ENCODE peak calls at places on chromosomes 12 and 14, in ten cellular contexts. W is neural progenitor cell; K is CD4-positive, CD25-positive, alpha-beta regulatory T cell; A is esophagus squamous epithelium; X is stomach; I is BE2C; S is Caco-2; N is CD8-positive, alpha-beta T cell; D is pancreas; H is thoracic aorta. E is an unnamed sample.

GRCh38 chr14:52661314-52661713 is 34.0 kb downstream of the ERO1A start:
- DNase-seq in A (no peak), K (no peak), X (no peak), S (no peak), H (no peak), I (no peak), N (no peak), D (no peak), W (no peak), E (no peak)

GRCh38 chr14:68358978-68359861 is 433.6 kb downstream of the ZFP36L1 start:
- DNase-seq in A (no peak), S (no peak), H (no peak), X (no peak), I (no peak), K (no peak), W (peak; percentile 8), N (no peak), D (no peak), E (no peak)

GRCh38 chr12:12510141-12510540 is 52.5 kb downstream of the DUSP16 start:
- DNase-seq in A (no peak), K (no peak), S (no peak), N (no peak), X (no peak), W (no peak), D (no peak), I (no peak), H (no peak), E (no peak)

GRCh38 chr12:49921936-49922335 is 18.2 kb upstream of the FAIM2 start:
- DNase-seq in A (no peak), W (no peak), K (no peak), I (no peak), X (no peak), H (no peak), S (no peak), N (no peak), D (no peak), E (no peak)

GRCh38 chr12:90209029-90209428 is 500.4 kb upstream of the ATP2B1 start:
- DNase-seq in D (no peak), N (no peak), I (no peak), X (no peak), H (no peak), K (no peak), A (no peak), W (no peak), S (no peak), E (no peak)

GRCh38 chr14:69432364-69432763 is 33.9 kb downstream of the SLC39A9 start:
- DNase-seq in I (no peak), K (no peak), N (no peak), H (no peak), S (no peak), W (no peak), D (no peak), X (no peak), A (no peak), E (no peak)

GRCh38 chr12:64780531-64781373 is 21.5 kb upstream of the GNS start:
- DNase-seq in I (peak; percentile 28), N (no peak), H (no peak), X (peak; percentile 87), K (no peak), A (no peak), W (peak; percentile 81), D (peak; percentile 93), S (peak; percentile 75), E (no peak)

GRCh38 chr12:75289678-75290200 is 40.4 kb downstream of the CAPS2 start:
- DNase-seq in I (no peak), D (no peak), H (no peak), A (no peak), K (no peak), N (no peak), S (no peak), X (no peak), W (no peak), E (no peak)

GRCh38 chr12:132075026-132075713 is 68.9 kb downstream of the DDX51 start:
- DNase-seq in A (no peak), H (no peak), I (no peak), S (no peak), K (no peak), W (peak; percentile 17), D (no peak), X (no peak), N (no peak), E (no peak)

GRCh38 chr12:132074216-132074615 is 69.9 kb downstream of the DDX51 start:
- DNase-seq in D (no peak), H (no peak), N (no peak), A (no peak), K (no peak), I (no peak), S (no peak), X (no peak), W (no peak), E (no peak)

GRCh38 chr12:132078190-132078589 is 65.9 kb downstream of the DDX51 start:
- DNase-seq in X (no peak), W (no peak), H (no peak), I (no peak), A (no peak), S (no peak), D (no peak), K (no peak), N (no peak), E (no peak)

GRCh38 chr12:132077322-132078100 is 66.6 kb downstream of the DDX51 start:
- DNase-seq in H (no peak), A (no peak), K (no peak), X (no peak), I (no peak), S (no peak), D (no peak), W (no peak), N (no peak), E (no peak)

DNA sequence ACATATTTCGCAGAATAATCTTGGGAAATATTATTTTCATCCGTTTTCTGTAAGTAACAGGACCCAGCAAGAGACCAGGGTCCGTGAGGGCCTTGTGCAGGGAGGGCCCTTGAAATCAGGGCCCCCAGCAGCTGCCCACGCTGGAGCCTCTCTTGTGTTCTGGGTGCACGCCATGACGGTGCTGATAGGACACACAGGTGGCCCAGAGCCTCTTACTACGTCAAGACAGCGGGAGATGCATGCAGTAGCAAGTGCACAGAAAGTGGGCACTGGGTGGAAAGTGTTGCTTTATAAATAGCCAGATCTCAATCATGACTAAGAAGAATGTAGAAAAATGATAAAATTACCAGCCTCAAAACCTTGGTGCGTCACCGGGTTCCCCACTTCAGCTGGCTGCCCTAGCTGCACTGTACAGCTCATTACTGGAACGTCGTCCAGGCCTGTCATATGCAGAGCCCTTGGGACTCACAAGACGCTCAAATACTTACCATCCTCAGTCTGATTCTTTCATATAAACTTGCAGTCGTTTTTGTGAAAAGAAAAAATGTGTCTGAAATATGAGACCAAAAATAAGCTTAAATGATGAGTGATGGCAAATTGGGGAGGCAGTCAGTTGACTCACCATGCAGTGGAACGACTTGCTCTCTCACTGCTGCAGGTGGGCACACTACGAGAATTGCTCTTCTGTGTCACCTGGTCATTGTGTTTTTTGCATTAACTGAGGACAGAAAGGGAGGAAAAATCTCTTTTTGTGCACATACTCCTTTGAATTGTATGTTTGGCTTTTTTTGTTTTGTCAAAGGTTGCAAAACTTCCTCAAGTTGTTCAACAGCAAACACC is 68.2 kb downstream of the DDX51 start:
- DNase-seq in X (no peak), A (no peak), D (no peak), K (no peak), I (no peak), W (no peak), N (no peak), H (no peak), S (no peak), E (no peak)
- H3K36me3 ChIP-seq in X (peaks cover 36% of the 10 kb centered on the region), A (peaks cover 6% of the 10 kb centered on the region), D (peaks cover 10% of the 10 kb centered on the region), K (peaks cover 57% of the 10 kb centered on the region), I (peaks cover 26% of the 10 kb centered on the region), W (peaks cover 6% of the 10 kb centered on the region), N (peaks cover 32% of the 10 kb centered on the region), H (peaks cover 40% of the 10 kb centered on the region), S (no peaks in the 10 kb centered on the region), E (peaks cover 59% of the 10 kb centered on the region)

DNA sequence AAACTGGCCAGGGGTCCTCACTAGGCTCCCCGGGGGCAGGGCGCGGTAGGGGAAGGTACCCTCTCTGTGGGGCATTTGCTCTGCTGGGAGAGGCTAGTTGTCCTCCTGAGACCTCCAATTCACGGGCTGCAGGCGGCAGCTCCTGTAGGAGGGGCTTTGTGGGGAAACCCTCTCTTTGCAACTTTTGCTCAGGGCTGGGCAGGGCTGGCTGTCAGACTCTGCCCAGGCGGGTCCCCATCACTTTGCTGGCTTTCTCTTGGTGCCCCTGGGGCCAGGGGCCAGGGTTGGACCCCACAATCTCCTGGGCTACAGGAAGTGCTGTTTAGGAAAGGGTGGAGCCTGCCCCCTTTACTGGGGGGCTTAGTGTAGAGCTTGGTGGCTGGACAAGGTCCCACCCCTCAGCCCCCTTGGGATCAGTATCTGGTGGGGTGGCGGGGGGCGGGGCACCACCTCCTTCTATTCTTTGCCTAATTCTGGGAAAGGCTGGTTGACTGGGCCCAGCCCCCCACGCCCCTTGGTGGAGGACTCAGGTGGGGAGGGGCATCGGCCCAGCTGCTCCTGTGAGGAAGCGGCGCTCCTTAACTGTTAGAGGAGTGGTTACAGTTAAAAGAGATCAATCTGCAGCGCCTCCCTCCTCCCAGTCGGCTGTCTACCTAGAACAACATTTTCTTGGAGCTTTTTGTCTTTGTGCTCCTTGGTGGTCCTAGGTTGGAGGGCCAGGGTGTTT is 918.7 kb downstream of the AACS start:
- DNase-seq in X (no peak), I (no peak), H (no peak), K (no peak), D (peak; percentile 56), N (no peak), A (no peak), W (peak; percentile 94), S (peak; percentile 2), E (no peak)
- H3K4me3 ChIP-seq in X (peak overlapping the region; percentile 38), I (peak overlapping the region; percentile 32), H (peak overlapping the region; percentile 69), K (no peak overlapping the region), D (peak overlapping the region; percentile 42), N (no peak overlapping the region), A (peak overlapping the region; percentile 71), W (peak overlapping the region; percentile 65), S (peak overlapping the region; percentile 32), E (no peak overlapping the region)

GRCh38 chr12:132295101-132295526 is 34.3 kb downstream of the GALNT9 start:
- DNase-seq in D (no peak), I (no peak), W (no peak), X (no peak), N (no peak), H (no peak), K (no peak), A (no peak), S (no peak), E (no peak)

GRCh38 chr12:132292328-132293319 is 36.8 kb downstream of the GALNT9 start:
- DNase-seq in I (no peak), D (no peak), H (no peak), N (no peak), A (no peak), X (no peak), W (no peak), S (no peak), K (no peak), E (no peak)

GRCh38 chr12:132296063-132296462 is 33.3 kb downstream of the GALNT9 start:
- DNase-seq in W (no peak), K (no peak), H (no peak), A (no peak), N (no peak), S (no peak), I (no peak), X (no peak), D (no peak), E (no peak)

GRCh38 chr12:132291402-132292175 is 37.8 kb downstream of the GALNT9 start:
- DNase-seq in I (no peak), X (no peak), H (no peak), D (no peak), K (no peak), S (no peak), A (no peak), W (no peak), N (no peak), E (no peak)

DNA sequence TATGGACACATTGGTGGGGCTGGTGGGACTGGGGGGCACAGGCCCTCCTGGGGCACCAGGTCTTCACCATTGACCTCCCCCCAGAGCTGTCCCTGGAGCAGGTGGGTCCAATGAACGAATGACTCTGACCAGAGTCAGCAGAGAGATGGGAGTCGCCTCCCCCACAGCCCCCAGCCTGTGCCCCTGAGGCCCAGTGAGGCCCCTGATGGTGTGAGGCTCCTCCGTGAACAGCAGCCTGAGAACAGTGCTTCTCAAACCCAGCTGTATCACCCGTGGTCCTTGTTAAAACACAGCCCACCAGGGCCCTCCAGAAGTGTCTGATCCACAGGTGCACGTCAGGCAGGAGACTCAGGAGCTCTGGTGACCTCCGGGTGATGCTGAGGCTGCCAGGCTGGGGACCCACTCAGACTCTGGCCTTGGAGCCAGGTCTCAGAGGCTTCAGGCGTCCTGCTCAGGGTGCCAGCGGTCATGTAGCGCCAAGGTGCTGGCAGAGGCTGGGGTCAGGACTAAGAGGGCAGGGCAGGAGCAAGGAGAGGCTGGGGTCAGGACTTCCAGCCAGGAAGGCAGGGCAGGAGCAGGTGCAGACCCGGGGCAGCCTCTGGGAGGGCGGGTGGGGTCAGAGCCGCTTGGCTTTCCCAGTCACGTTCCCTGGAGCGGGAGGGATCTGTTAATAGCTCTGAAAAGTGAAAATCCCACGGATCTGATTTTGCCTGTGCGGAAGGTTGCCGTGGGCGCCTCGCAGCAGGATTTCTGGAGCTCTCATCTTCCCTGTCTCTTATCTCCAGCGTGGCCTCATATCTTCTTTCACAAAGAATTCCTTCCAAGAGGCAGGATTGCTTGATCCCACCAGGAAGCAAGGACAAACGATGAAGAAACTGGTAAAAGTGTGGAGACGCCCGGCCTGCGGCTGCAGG is 35.0 kb downstream of the GALNT9 start:
- DNase-seq in X (no peak), S (no peak), H (no peak), D (no peak), I (no peak), A (no peak), K (no peak), N (no peak), W (no peak), E (no peak)
- H3K9me3 ChIP-seq in X (no peaks in the 10 kb centered on the region), S (peaks cover 16% of the 10 kb centered on the region), H (no peaks in the 10 kb centered on the region), D (no peaks in the 10 kb centered on the region), I (no peaks in the 10 kb centered on the region), A (no peaks in the 10 kb centered on the region), K (no peaks in the 10 kb centered on the region), N (no peaks in the 10 kb centered on the region), W (no peaks in the 10 kb centered on the region), E (no peaks in the 10 kb centered on the region)

GRCh38 chr12:57515934-57516541 is 4.3 kb downstream of the DDIT3 start:
- DNase-seq in X (no peak), H (no peak), I (no peak), N (no peak), W (no peak), D (no peak), A (no peak), S (no peak), K (no peak), E (no peak)
- H3K36me3 ChIP-seq in X (peaks cover 68% of the 10 kb centered on the region), H (peaks cover 53% of the 10 kb centered on the region), I (peaks cover 78% of the 10 kb centered on the region), N (peaks cover 58% of the 10 kb centered on the region), W (peaks cover 11% of the 10 kb centered on the region), D (peaks cover 26% of the 10 kb centered on the region), A (peaks cover 17% of the 10 kb centered on the region), S (peaks cover 4% of the 10 kb centered on the region), K (peaks cover 68% of the 10 kb centered on the region), E (peaks cover 61% of the 10 kb centered on the region)

E was measured in CD4-positive, alpha-beta memory T cell.